ENCODE peak calls at places on chromosomes 7 and 10, in ten cellular contexts. P is GM23248, H is heart right ventricle, F is GM12865, J is right cardiac atrium, X is A549, I is WERI-Rb-1, S is foreskin fibroblast, N is Panc1, E is psoas muscle. Q is an unnamed sample.

GRCh38 chr10:119199231-119199992 is 8.0 kb upstream of the GRK5 start:
- DNase-seq in N (peak), F (peak), H (peak), P (peak), J (peak), E (no peak), X (peak), I (peak), S (peak), Q (peak)

GRCh38 chr10:123250640-123251039 is 96.4 kb downstream of the BUB3 start:
- DNase-seq in E (no peak), I (no peak), X (no peak), P (no peak), J (no peak), F (no peak), H (no peak), N (no peak), S (no peak), Q (no peak)

GRCh38 chr7:135661311-135662122 is 797 bp upstream of the STMP1 start:
- DNase-seq in H (no peak), F (no peak), I (no peak), N (no peak), E (no peak), S (no peak), P (no peak), X (no peak), J (no peak), Q (peak)

GRCh38 chr10:7707858-7708622 is 4.9 kb downstream of the ITIH2 start:
- DNase-seq in F (no peak), X (no peak), H (no peak), E (no peak), S (no peak), I (no peak), N (no peak), J (no peak), P (no peak), Q (no peak)

GRCh38 chr7:28078036-28078901 is 102.3 kb downstream of the JAZF1 start:
- DNase-seq in I (peak), E (peak), S (peak), J (no peak), N (no peak), H (peak), X (peak), F (peak), P (peak), Q (no peak)

GRCh38 chr7:149381245-149381644 is 79.6 kb downstream of the ZNF777 start:
- DNase-seq in P (no peak), F (no peak), H (no peak), E (no peak), J (no peak), N (no peak), I (no peak), X (no peak), S (no peak), Q (no peak)

GRCh38 chr10:84194424-84195043 is at the start of gene CDHR1:
- DNase-seq in H (peak), N (no peak), P (peak), E (no peak), I (peak), X (no peak), S (peak), J (peak), F (peak), Q (no peak)

GRCh38 chr10:100810835-100811116 is 65.4 kb downstream of the PAX2 start:
- DNase-seq in S (no peak), N (no peak), P (no peak), F (no peak), E (no peak), I (no peak), J (no peak), H (no peak), X (no peak), Q (no peak)

GRCh38 chr7:1758417-1758858 is 88.4 kb downstream of the ELFN1 start:
- DNase-seq in H (peak), I (peak), N (no peak), P (peak), F (peak), J (peak), X (peak), E (no peak), S (peak), Q (no peak)

GRCh38 chr10:1434912-1435692 is 302.2 kb downstream of the ADARB2 start:
- DNase-seq in E (no peak), P (no peak), I (no peak), S (no peak), N (no peak), F (no peak), J (no peak), H (no peak), X (no peak), Q (no peak)

GRCh38 chr7:98288064-98288823 is 6.8 kb downstream of the BRI3 start:
- DNase-seq in J (no peak), E (no peak), H (no peak), N (no peak), P (peak), X (no peak), F (no peak), S (no peak), I (no peak), Q (peak)

GRCh38 chr7:123057926-123058325 is 62.4 kb upstream of the TAS2R16 start:
- DNase-seq in S (no peak), I (no peak), F (no peak), E (no peak), H (no peak), P (no peak), N (no peak), X (no peak), J (no peak), Q (no peak)

GRCh38 chr7:120990468-120991118 is 2.1 kb downstream of the CPED1 start:
- DNase-seq in E (no peak), X (no peak), J (no peak), H (no peak), S (peak), P (peak), N (no peak), I (no peak), F (no peak), Q (no peak)

GRCh38 chr10:86233131-86233530 is 133.5 kb downstream of the GRID1 start:
- DNase-seq in I (no peak), P (no peak), H (no peak), J (no peak), F (no peak), X (no peak), E (no peak), N (no peak), S (no peak), Q (no peak)
- H3K4me3 ChIP-seq in I (no peak), P (no peak), H (no peak), J (no peak), F (no peak), X (no peak), E (no peak), N (no peak), S (no peak), Q (no peak)

GRCh38 chr7:64312826-64313225 is 935 bp upstream of the ZNF736 start:
- DNase-seq in J (no peak), N (no peak), X (no peak), I (no peak), F (no peak), E (no peak), H (peak), S (peak), P (peak), Q (no peak)

GRCh38 chr7:64307254-64308018 is 6.3 kb upstream of the ZNF736 start:
- DNase-seq in H (peak), I (peak), S (peak), P (peak), J (peak), E (peak), N (peak), X (no peak), F (peak), Q (peak)

GRCh38 chr7:64313740-64314491 is at the start of gene ZNF736:
- DNase-seq in I (peak), J (peak), X (no peak), F (peak), S (peak), N (peak), E (peak), H (peak), P (peak), Q (peak)

GRCh38 chr7:64310426-64310825 is 3.3 kb upstream of the ZNF736 start:
- DNase-seq in H (no peak), E (no peak), J (no peak), I (no peak), P (no peak), X (no peak), N (no peak), F (no peak), S (no peak), Q (no peak)

GRCh38 chr7:64308019-64308275 is 5.8 kb upstream of the ZNF736 start:
- DNase-seq in I (no peak), J (no peak), S (no peak), P (no peak), F (peak), E (no peak), X (no peak), N (no peak), H (no peak), Q (no peak)
- H3K4me3 ChIP-seq in I (peak), J (no peak), S (peak), P (peak), F (peak), E (peak), X (no peak), N (peak), H (peak), Q (peak)

GRCh38 chr10:29608062-29608461 is 26.7 kb downstream of the SVIL start:
- DNase-seq in P (no peak), I (no peak), S (no peak), N (no peak), J (peak), E (peak), F (no peak), X (no peak), H (peak), Q (no peak)

GRCh38 chr10:29608476-29609301 is 26.1 kb downstream of the SVIL start:
- DNase-seq in E (no peak), S (no peak), P (no peak), N (no peak), F (no peak), I (no peak), H (no peak), X (no peak), J (no peak), Q (no peak)

GRCh38 chr10:29604291-29604825 is 30.4 kb downstream of the SVIL start:
- DNase-seq in N (no peak), F (no peak), S (no peak), E (no peak), H (no peak), X (no peak), I (no peak), P (no peak), J (no peak), Q (no peak)

GRCh38 chr10:29609696-29610095 is 25.1 kb downstream of the SVIL start:
- DNase-seq in P (no peak), F (no peak), H (no peak), J (no peak), N (no peak), E (no peak), S (no peak), I (no peak), X (no peak), Q (no peak)

DNA sequence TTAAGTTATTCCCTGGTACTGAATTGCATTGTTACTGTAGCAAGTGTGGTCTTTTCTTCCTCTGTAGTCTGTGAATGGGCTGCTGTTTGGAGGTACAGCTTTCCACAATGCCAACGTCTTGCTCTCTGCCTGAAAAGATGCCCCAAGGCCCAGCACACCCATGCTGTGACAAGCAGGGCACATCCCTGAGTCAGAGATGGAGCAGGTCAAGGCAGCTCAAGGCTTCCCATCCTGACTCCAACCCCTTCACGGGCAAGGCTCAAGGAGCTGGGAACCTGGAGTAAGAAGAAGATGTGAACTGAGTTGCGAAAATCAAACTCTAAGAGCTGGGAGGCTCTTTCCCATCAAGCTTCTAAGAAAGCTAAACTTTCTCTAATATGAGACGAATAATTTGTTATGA is 27.2 kb downstream of the SVIL start:
- DNase-seq in S (no peak), P (no peak), F (no peak), J (no peak), E (no peak), H (no peak), X (no peak), I (no peak), N (no peak), Q (no peak)
- H3K4me3 ChIP-seq in S (no peak), P (no peak), F (no peak), J (no peak), E (no peak), H (no peak), X (no peak), I (no peak), N (no peak), Q (no peak)

DNA sequence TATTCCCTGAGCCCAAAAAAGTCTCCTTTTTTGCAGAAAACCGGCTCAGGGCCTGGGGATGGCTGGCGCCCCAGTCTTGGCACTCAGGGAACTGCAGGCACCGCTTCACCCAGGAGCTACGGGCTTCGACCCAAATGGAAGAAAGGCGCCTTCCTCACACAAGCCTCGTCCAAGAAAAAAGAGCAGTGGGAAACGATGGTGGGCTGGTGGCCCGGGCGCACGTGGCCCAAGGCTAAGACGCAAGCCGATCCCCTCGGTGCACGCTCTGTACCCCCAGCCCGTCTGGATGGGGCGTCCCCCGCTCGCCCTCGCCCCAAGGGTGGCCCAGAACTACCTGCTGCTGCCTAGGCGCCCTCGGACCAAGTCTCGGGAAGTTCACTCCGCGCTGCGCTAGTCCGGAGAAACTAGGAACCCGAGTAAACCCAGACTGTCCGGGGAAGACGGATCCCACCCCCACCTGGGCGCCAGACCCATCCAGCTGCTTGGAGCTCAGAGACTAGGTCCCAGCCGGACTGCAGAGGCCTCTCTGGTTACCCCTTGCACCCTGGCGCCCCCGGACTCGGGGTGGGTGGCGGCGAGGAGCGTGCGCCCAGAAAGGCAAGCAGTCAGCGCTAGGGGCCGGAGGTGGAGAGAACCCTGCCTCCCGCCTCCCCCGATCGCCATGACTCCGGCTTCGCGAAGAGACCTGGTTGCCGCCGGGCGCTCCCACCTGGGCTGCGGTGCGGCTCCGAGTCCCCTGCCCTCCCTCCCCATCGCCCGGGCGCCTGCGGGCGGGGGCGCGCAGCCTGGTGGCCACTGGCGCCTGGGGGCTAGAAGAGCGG is 76.4 kb downstream of the CALN1 start:
- DNase-seq in S (no peak), E (no peak), F (no peak), J (no peak), N (no peak), I (no peak), H (no peak), P (no peak), X (no peak), Q (no peak)
- H3K4me3 ChIP-seq in S (no peak), E (no peak), F (no peak), J (no peak), N (no peak), I (no peak), H (no peak), P (no peak), X (no peak), Q (peak)

GRCh38 chr7:151250181-151251095 is 1.9 kb upstream of the SMARCD3 start:
- DNase-seq in X (no peak), I (no peak), S (no peak), N (no peak), F (no peak), E (no peak), H (no peak), J (no peak), P (no peak), Q (peak)
- H3K4me3 ChIP-seq in X (no peak), I (no peak), S (no peak), N (no peak), F (no peak), E (peak), H (peak), J (no peak), P (peak), Q (no peak)

DNA sequence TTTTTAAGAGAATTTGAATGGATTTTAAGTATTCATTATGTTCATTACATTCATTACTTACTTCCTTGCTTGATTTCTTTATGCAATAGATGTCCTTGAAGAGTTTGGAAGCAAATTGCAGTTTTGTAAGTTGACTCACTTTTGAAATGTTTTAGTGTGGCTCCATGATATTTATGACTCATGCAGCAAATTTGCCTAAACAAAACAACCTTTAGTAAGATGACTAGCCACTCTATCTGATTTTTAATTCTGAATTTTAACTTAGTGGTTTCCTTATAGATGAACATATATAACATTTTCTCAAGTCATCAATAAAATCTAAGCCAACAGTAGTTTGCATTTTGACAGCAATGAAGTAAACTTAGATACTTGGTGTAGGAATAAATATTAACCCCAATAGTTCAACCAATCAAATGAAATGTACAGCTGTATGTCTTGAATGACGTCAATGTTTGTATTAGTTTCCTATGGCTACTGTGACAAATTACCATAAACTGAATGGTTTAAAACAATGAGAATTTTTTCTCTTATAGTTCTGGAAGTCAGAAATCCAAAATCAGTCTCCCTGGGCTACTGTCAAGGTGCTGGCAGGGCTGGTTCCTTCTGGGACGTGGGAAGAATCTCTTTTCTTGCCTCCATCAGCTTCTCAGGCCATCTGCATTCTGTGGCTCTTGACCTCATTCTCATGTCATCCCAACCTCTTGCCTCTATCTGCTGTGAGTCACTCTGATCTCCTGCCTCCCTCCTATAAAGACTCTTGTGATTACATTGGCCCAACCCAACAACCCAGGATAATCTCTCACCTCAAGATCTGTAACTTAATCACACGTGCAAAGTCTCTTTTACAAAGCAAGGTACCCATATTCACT is 73.4 kb downstream of the AHR start:
- DNase-seq in X (peak), S (peak), H (no peak), F (no peak), I (peak), J (no peak), N (peak), E (no peak), P (peak), Q (no peak)
- H3K4me3 ChIP-seq in X (no peak), S (no peak), H (no peak), F (no peak), I (no peak), J (no peak), N (no peak), E (no peak), P (peak), Q (no peak)

DNA sequence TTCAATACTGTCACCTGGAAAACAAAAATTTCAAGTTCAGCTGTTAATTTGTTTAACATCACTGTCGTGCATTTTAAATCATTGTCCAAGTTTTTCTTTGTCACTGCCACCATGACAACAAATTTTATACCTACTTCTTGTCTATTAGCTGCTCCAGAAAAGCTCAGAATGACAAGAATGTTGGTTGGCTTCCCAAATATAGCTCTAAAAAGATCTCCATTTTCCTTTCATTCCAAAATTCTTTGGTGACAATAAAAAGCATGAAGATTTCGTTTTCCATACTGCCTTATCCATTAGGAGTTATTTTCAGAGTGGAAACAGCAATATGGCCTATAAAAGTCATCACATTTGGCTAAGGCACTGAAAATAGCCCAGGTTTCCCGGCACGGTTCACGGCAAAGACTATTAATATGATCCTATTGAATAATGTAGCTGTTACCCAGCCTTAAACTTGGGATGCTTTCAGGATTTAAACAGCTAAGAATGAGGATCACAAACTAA is 2.8 kb downstream of the CTTNBP2 start:
- DNase-seq in E (no peak), I (no peak), X (no peak), N (no peak), F (no peak), P (no peak), J (no peak), H (no peak), S (no peak), Q (no peak)
- H3K4me3 ChIP-seq in E (no peak), I (no peak), X (no peak), N (no peak), F (no peak), P (no peak), J (no peak), H (no peak), S (no peak), Q (no peak)

GRCh38 chr10:15166325-15166724 is 2.2 kb downstream of the NMT2 start:
- DNase-seq in P (peak), N (no peak), S (no peak), J (no peak), H (no peak), I (no peak), E (no peak), F (no peak), X (no peak), Q (no peak)
- H3K4me3 ChIP-seq in P (peak), N (peak), S (no peak), J (peak), H (no peak), I (no peak), E (peak), F (no peak), X (no peak), Q (no peak)